ENCODE peak calls at places on chromosome 22, in four cellular contexts. One of them, this sample, is unnamed.

GRCh38 chr22:46119729-46120419 is 30.5 kb upstream of the PPARA start:
- DNase-seq in GM06990: no peak
- DNase-seq in astrocyte of the spinal cord: peak
- DNase-seq in activated CD4-positive, alpha-beta T cell treated with anti-CD3 and anti-CD28 coated beads, Interleukin-2, amount 50 U/mL, for 48 hours: no peak
- DNase-seq in this sample: peak

GRCh38 chr22:32951081-32951806 is 106.9 kb downstream of the SYN3 start:
- DNase-seq in GM06990: no peak
- DNase-seq in astrocyte of the spinal cord: no peak
- DNase-seq in activated CD4-positive, alpha-beta T cell treated with anti-CD3 and anti-CD28 coated beads, Interleukin-2, amount 50 U/mL, for 48 hours: peak
- DNase-seq in this sample: no peak

GRCh38 chr22:22813126-22814075 is 74.2 kb upstream of the IGLL5 start:
- DNase-seq in GM06990: no peak
- DNase-seq in astrocyte of the spinal cord: no peak
- DNase-seq in activated CD4-positive, alpha-beta T cell treated with anti-CD3 and anti-CD28 coated beads, Interleukin-2, amount 50 U/mL, for 48 hours: no peak
- DNase-seq in this sample: no peak

GRCh38 chr22:30123463-30123862 is 43.2 kb downstream of the HORMAD2 start:
- DNase-seq in GM06990: no peak
- DNase-seq in astrocyte of the spinal cord: no peak
- DNase-seq in activated CD4-positive, alpha-beta T cell treated with anti-CD3 and anti-CD28 coated beads, Interleukin-2, amount 50 U/mL, for 48 hours: no peak
- DNase-seq in this sample: no peak

GRCh38 chr22:29742319-29742718 is 22.5 kb downstream of the CABP7 start:
- DNase-seq in GM06990: no peak
- DNase-seq in astrocyte of the spinal cord: no peak
- DNase-seq in activated CD4-positive, alpha-beta T cell treated with anti-CD3 and anti-CD28 coated beads, Interleukin-2, amount 50 U/mL, for 48 hours: no peak
- DNase-seq in this sample: no peak

GRCh38 chr22:47608421-47608820 is 846.0 kb downstream of the TBC1D22A start:
- DNase-seq in GM06990: no peak
- DNase-seq in astrocyte of the spinal cord: no peak
- DNase-seq in activated CD4-positive, alpha-beta T cell treated with anti-CD3 and anti-CD28 coated beads, Interleukin-2, amount 50 U/mL, for 48 hours: no peak
- DNase-seq in this sample: no peak

GRCh38 chr22:50218996-50219727 is 18.4 kb downstream of the SELENOO start:
- DNase-seq in GM06990: no peak
- DNase-seq in astrocyte of the spinal cord: peak
- DNase-seq in activated CD4-positive, alpha-beta T cell treated with anti-CD3 and anti-CD28 coated beads, Interleukin-2, amount 50 U/mL, for 48 hours: no peak
- DNase-seq in this sample: peak

GRCh38 chr22:45007247-45007945 is 2.4 kb downstream of the PHF21B start:
- DNase-seq in GM06990: no peak
- DNase-seq in astrocyte of the spinal cord: peak
- DNase-seq in activated CD4-positive, alpha-beta T cell treated with anti-CD3 and anti-CD28 coated beads, Interleukin-2, amount 50 U/mL, for 48 hours: peak
- DNase-seq in this sample: peak

GRCh38 chr22:24153353-24153752 is 27.9 kb upstream of the SUSD2 start:
- DNase-seq in GM06990: no peak
- DNase-seq in astrocyte of the spinal cord: no peak
- DNase-seq in activated CD4-positive, alpha-beta T cell treated with anti-CD3 and anti-CD28 coated beads, Interleukin-2, amount 50 U/mL, for 48 hours: no peak
- DNase-seq in this sample: peak

GRCh38 chr22:24516301-24516737 is 21.2 kb downstream of the UPB1 start:
- DNase-seq in GM06990: peak
- DNase-seq in astrocyte of the spinal cord: peak
- DNase-seq in activated CD4-positive, alpha-beta T cell treated with anti-CD3 and anti-CD28 coated beads, Interleukin-2, amount 50 U/mL, for 48 hours: no peak
- DNase-seq in this sample: peak

GRCh38 chr22:23526588-23527315 is 53.3 kb downstream of the IGLL1 start:
- DNase-seq in GM06990: no peak
- DNase-seq in astrocyte of the spinal cord: no peak
- DNase-seq in activated CD4-positive, alpha-beta T cell treated with anti-CD3 and anti-CD28 coated beads, Interleukin-2, amount 50 U/mL, for 48 hours: no peak
- DNase-seq in this sample: no peak

GRCh38 chr22:37549704-37550059 is 10.6 kb upstream of the CDC42EP1 start:
- DNase-seq in GM06990: no peak
- DNase-seq in astrocyte of the spinal cord: peak
- DNase-seq in activated CD4-positive, alpha-beta T cell treated with anti-CD3 and anti-CD28 coated beads, Interleukin-2, amount 50 U/mL, for 48 hours: no peak
- DNase-seq in this sample: peak

GRCh38 chr22:43281400-43281799 is 61.8 kb downstream of the SCUBE1 start:
- DNase-seq in GM06990: no peak
- DNase-seq in astrocyte of the spinal cord: no peak
- DNase-seq in activated CD4-positive, alpha-beta T cell treated with anti-CD3 and anti-CD28 coated beads, Interleukin-2, amount 50 U/mL, for 48 hours: no peak
- DNase-seq in this sample: no peak

GRCh38 chr22:25409240-25409639 is 155.2 kb upstream of the GRK3 start:
- DNase-seq in GM06990: no peak
- DNase-seq in astrocyte of the spinal cord: no peak
- DNase-seq in activated CD4-positive, alpha-beta T cell treated with anti-CD3 and anti-CD28 coated beads, Interleukin-2, amount 50 U/mL, for 48 hours: no peak
- DNase-seq in this sample: no peak

GRCh38 chr22:46484861-46485595 is 52.4 kb downstream of the CELSR1 start:
- DNase-seq in GM06990: no peak
- DNase-seq in astrocyte of the spinal cord: peak
- DNase-seq in activated CD4-positive, alpha-beta T cell treated with anti-CD3 and anti-CD28 coated beads, Interleukin-2, amount 50 U/mL, for 48 hours: no peak
- DNase-seq in this sample: peak

GRCh38 chr22:46057206-46057605 is 80.2 kb upstream of the WNT7B start:
- DNase-seq in GM06990: no peak
- DNase-seq in astrocyte of the spinal cord: peak
- DNase-seq in activated CD4-positive, alpha-beta T cell treated with anti-CD3 and anti-CD28 coated beads, Interleukin-2, amount 50 U/mL, for 48 hours: no peak
- DNase-seq in this sample: no peak